ENCODE peak calls at places on chromosomes 13 and 19, in ten cellular contexts. H is Peyer's patch, S is body of pancreas, K is psoas muscle, P is RWPE1, N is nephron progenitor cell, O is left lung, E is cardiac muscle cell, Y is BJ, I is ovary. C is an unnamed sample.

GRCh38 chr13:94252209-94252608 is 227.3 kb downstream of the DCT start:
- DNase-seq in H (no peak), S (no peak), K (no peak), P (no peak), N (no peak), O (no peak), E (no peak), Y (no peak), I (no peak), C (no peak)

GRCh38 chr13:47291116-47291656 is 394.3 kb upstream of the HTR2A start:
- DNase-seq in H (no peak), S (no peak), K (no peak), P (no peak), N (no peak), O (no peak), E (no peak), Y (no peak), I (no peak), C (no peak)

GRCh38 chr19:49338691-49339363 is 3.6 kb downstream of the CD37 start:
- DNase-seq in H (peak), S (peak), K (peak), P (peak), N (peak), O (peak), E (peak), Y (no peak), I (peak), C (peak)

GRCh38 chr13:36919833-36920611 is at the start of gene SMAD9:
- DNase-seq in H (no peak), S (peak), K (peak), P (peak), N (peak), O (peak), E (peak), Y (no peak), I (peak), C (peak)

GRCh38 chr19:49869009-49869483 is 1.7 kb upstream of the PNKP start:
- DNase-seq in H (no peak), S (no peak), K (no peak), P (no peak), N (peak), O (no peak), E (no peak), Y (no peak), I (no peak), C (no peak)

GRCh38 chr19:821228-821975 is at the start of gene PLPPR3:
- DNase-seq in H (no peak), S (no peak), K (no peak), P (no peak), N (peak), O (no peak), E (no peak), Y (no peak), I (peak), C (no peak)

GRCh38 chr13:37667631-37668161 is 69.1 kb upstream of the POSTN start:
- DNase-seq in H (no peak), S (no peak), K (no peak), P (no peak), N (no peak), O (no peak), E (no peak), Y (no peak), I (no peak), C (no peak)

GRCh38 chr13:75256922-75257321 is 225.0 kb downstream of the TBC1D4 start:
- DNase-seq in H (no peak), S (no peak), K (no peak), P (peak), N (no peak), O (no peak), E (no peak), Y (no peak), I (no peak), C (no peak)

GRCh38 chr13:93290503-93290902 is 63.9 kb downstream of the GPC6 start:
- DNase-seq in H (no peak), S (no peak), K (no peak), P (no peak), N (no peak), O (no peak), E (peak), Y (no peak), I (no peak), C (no peak)

GRCh38 chr19:710767-711166 is 2.0 kb downstream of the PALM start:
- DNase-seq in H (no peak), S (no peak), K (no peak), P (no peak), N (no peak), O (no peak), E (no peak), Y (no peak), I (peak), C (no peak)

GRCh38 chr19:10206226-10206873 is 11.6 kb upstream of the DNMT1 start:
- DNase-seq in H (no peak), S (no peak), K (no peak), P (no peak), N (no peak), O (peak), E (peak), Y (no peak), I (no peak), C (no peak)

GRCh38 chr19:1166872-1167573 is 7.0 kb downstream of the SBNO2 start:
- DNase-seq in H (no peak), S (no peak), K (peak), P (no peak), N (no peak), O (peak), E (no peak), Y (no peak), I (peak), C (no peak)

GRCh38 chr13:91154954-91155353 is 192.5 kb upstream of the MIR17HG start:
- DNase-seq in H (no peak), S (no peak), K (no peak), P (no peak), N (no peak), O (no peak), E (no peak), Y (no peak), I (no peak), C (no peak)

GRCh38 chr19:18675779-18676178 is 7.7 kb upstream of the CRTC1 start:
- DNase-seq in H (no peak), S (no peak), K (no peak), P (no peak), N (no peak), O (no peak), E (peak), Y (no peak), I (no peak), C (peak)

GRCh38 chr13:49540552-49540951 is 44.8 kb downstream of the PHF11 start:
- DNase-seq in H (no peak), S (no peak), K (no peak), P (no peak), N (no peak), O (no peak), E (peak), Y (no peak), I (no peak), C (no peak)

GRCh38 chr19:44745386-44745831 is 3.1 kb upstream of the BCL3 start:
- DNase-seq in H (no peak), S (peak), K (peak), P (no peak), N (no peak), O (peak), E (peak), Y (peak), I (peak), C (no peak)

GRCh38 chr19:31314849-31315620 is 34.2 kb downstream of the TSHZ3 start:
- DNase-seq in H (no peak), S (no peak), K (no peak), P (no peak), N (no peak), O (peak), E (no peak), Y (no peak), I (no peak), C (no peak)
- TF ChIP-seq CTCF in H (no peak), S (no peak), K (no peak), P (no peak), N (peak), O (no peak), E (peak), Y (peak), I (no peak), C (no peak)

GRCh38 chr13:30959678-30960077 is 27.2 kb downstream of the TEX26 start:
- DNase-seq in H (no peak), S (no peak), K (no peak), P (no peak), N (no peak), O (no peak), E (no peak), Y (no peak), I (no peak), C (no peak)
- TF ChIP-seq CTCF in H (no peak), S (no peak), K (no peak), P (no peak), N (no peak), O (no peak), E (no peak), Y (no peak), I (no peak), C (no peak)

DNA sequence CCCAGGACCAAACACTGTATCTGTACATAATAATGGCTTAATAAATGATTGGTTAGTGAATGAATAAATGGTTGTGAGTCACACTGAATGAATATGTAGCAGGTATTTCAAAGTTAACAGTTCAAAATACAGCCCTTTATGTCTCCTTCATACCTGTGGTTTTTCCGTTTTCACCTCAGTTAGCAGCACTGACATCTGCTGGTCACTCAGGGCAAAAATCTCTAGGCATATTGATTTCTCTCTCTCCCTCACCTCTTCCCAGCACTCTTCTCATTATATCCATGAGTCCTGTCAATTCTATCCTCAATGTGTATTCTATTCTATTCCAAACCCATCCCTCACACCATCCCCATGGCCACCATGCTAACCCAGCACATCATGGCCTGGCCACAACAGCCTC is 76.2 kb downstream of the PEG3 start:
- DNase-seq in H (no peak), S (no peak), K (no peak), P (no peak), N (no peak), O (no peak), E (no peak), Y (no peak), I (no peak), C (no peak)
- TF ChIP-seq CTCF in H (no peak), S (no peak), K (no peak), P (no peak), N (no peak), O (no peak), E (no peak), Y (no peak), I (no peak), C (no peak)

GRCh38 chr13:43797869-43798268 is 11.1 kb upstream of the ENOX1 start:
- DNase-seq in H (no peak), S (no peak), K (no peak), P (no peak), N (no peak), O (no peak), E (peak), Y (no peak), I (no peak), C (no peak)
- TF ChIP-seq CTCF in H (no peak), S (no peak), K (no peak), P (no peak), N (no peak), O (no peak), E (peak), Y (peak), I (no peak), C (no peak)

GRCh38 chr13:97434417-97435296 is 688 bp downstream of the RAP2A start:
- DNase-seq in H (peak), S (peak), K (peak), P (no peak), N (peak), O (peak), E (peak), Y (no peak), I (peak), C (peak)

GRCh38 chr13:97431365-97431764 is 2.6 kb upstream of the RAP2A start:
- DNase-seq in H (no peak), S (no peak), K (no peak), P (no peak), N (no peak), O (no peak), E (no peak), Y (no peak), I (no peak), C (no peak)

GRCh38 chr13:97432232-97432916 is 1.6 kb upstream of the RAP2A start:
- DNase-seq in H (no peak), S (no peak), K (no peak), P (no peak), N (no peak), O (no peak), E (no peak), Y (no peak), I (no peak), C (no peak)

GRCh38 chr13:97433727-97434416 is at the start of gene RAP2A:
- DNase-seq in H (peak), S (peak), K (peak), P (peak), N (peak), O (peak), E (peak), Y (peak), I (peak), C (peak)

DNA sequence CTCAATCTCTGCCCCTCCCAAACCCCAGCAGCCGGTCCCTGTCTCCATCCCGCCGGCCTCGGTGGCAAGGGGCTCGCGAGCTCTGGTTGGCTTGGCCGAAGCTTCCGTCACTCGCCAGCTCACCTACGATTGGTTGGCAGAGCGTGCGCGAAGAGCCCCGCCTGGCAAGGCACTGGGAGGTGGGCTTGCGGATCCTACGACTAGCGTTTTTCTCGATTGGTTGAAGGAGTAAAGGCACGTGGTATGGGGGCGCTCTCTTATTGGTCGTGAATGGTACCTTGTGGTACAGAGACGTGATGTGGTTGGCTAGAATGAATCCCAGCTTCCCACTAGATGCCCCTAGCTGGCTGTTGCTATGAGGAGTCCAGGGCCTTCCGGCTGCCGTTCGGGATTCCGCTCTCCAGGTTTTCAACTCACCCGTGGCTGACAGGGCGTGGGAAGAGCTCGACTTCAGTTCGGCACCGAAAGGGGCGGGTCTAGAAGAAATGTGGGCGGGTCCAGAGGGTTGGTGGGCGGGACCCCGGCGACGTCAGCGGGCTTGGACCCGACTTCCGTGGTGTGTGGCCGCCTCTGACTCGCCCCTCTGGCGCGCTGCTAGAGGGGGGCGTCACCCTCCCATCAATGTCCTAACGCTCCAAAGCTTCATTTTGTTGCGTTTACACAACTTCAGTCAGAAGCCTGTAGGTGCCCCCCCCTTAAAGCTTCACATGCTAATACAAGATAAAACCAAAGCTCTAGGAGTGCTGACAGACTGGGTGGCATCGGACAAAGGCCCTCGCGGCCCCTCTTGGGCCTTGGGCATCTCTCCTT is 847 bp upstream of the RAP2A start:
- DNase-seq in H (peak), S (peak), K (peak), P (peak), N (peak), O (peak), E (peak), Y (peak), I (peak), C (peak)
- TF ChIP-seq CTCF in H (no peak), S (no peak), K (no peak), P (no peak), N (no peak), O (no peak), E (no peak), Y (no peak), I (no peak), C (no peak)

GRCh38 chr13:82740442-82740841 is 1141.8 kb downstream of the SLITRK1 start:
- DNase-seq in H (no peak), S (no peak), K (no peak), P (no peak), N (no peak), O (no peak), E (no peak), Y (no peak), I (no peak), C (no peak)

DNA sequence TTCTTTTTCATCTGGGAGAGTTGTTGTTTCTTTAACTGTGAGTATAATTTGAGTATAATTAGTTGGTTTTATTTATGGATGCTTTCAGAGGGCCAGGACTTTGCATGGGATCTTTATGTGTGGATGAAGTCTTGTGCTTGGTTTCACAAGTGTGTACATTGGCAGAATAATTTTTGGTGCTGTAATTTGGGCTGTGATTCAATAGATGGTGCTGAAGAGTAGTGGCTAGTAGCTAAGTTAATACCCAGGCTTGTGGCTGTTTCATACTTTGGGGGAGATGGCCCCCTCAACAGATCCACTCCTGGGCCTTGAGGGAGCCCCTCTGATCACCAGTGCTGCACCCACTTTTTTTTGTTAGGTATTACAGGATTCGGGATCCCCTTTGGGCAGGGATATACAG is 1142.4 kb downstream of the SLITRK1 start:
- DNase-seq in H (no peak), S (no peak), K (no peak), P (no peak), N (no peak), O (no peak), E (peak), Y (no peak), I (no peak), C (no peak)
- TF ChIP-seq CTCF in H (no peak), S (no peak), K (no peak), P (no peak), N (no peak), O (no peak), E (peak), Y (peak), I (no peak), C (no peak)

DNA sequence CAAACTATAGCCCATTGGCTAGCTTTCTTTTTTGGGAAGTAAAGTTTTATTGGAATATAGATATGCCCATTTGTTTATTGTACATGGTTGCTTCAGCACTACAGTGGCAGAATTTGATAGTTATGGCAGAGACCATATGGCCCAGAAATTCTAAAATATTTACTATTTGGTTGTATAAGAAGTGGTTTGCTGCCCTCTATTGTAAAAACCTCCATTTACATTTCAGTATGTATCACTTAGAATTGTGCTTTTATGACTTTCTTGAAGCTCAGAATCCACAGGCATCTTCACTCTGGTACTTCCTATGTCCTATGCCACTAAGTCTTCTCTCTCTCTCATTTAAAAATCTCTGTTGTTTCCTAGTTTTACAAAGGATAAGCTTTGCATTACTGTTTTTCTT is 37.7 kb downstream of the DLEU7 start:
- DNase-seq in H (no peak), S (no peak), K (no peak), P (no peak), N (no peak), O (no peak), E (peak), Y (no peak), I (no peak), C (no peak)
- TF ChIP-seq CTCF in H (no peak), S (no peak), K (no peak), P (no peak), N (no peak), O (no peak), E (peak), Y (no peak), I (no peak), C (peak)

GRCh38 chr19:11450570-11451326 is 15.3 kb downstream of the PRKCSH start:
- DNase-seq in H (no peak), S (no peak), K (no peak), P (no peak), N (no peak), O (no peak), E (no peak), Y (no peak), I (no peak), C (no peak)

GRCh38 chr19:11452814-11453335 is 17.4 kb downstream of the PRKCSH start:
- DNase-seq in H (no peak), S (no peak), K (no peak), P (no peak), N (no peak), O (no peak), E (no peak), Y (no peak), I (no peak), C (no peak)

GRCh38 chr19:11453468-11454341 is 18.3 kb downstream of the PRKCSH start:
- DNase-seq in H (no peak), S (no peak), K (no peak), P (no peak), N (no peak), O (no peak), E (no peak), Y (no peak), I (no peak), C (peak)

GRCh38 chr19:11451327-11451941 is 16.0 kb downstream of the PRKCSH start:
- DNase-seq in H (no peak), S (no peak), K (no peak), P (no peak), N (no peak), O (no peak), E (no peak), Y (no peak), I (no peak), C (no peak)

DNA sequence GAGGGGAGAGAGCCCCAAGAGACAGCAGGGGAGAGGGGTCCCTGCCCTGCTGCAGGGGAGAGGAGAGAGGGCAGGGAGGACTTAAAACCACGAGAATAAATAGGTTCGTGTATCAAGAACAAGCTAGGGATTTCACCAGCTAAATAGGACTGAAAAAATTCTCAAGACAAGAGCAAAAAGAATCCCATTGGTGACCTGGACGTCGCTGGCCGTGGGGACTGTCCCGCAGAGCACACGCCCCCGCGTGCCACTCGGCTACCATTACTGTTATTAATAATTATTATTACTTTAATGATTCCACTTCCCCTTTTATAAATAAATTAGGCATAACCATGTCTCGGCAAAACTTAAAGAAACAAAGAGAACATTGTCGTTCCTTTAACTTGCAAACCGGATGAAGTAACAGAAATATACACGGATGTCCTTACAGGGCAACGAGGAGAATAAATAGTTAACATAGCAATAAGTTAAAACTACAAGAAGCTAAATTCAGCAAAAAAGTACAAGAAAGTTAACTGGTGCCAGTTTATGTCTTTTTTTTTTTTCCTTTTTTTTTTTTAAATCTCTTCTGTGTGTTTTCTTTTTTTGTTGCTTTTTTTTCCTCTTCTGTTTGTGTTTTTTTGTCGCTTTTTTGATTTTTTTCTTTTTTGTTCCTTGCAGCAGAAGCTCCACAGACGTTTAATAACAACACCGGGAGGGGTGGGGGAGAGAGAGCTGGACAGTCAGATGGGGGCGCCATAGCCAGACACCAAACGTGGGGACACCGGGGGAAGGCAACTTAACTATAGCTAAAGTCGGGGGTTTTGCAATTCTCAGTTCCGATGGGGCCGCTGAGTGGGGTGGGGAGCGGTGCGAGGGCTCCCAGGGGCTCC is 16.7 kb downstream of the PRKCSH start:
- DNase-seq in H (no peak), S (no peak), K (no peak), P (no peak), N (no peak), O (no peak), E (peak), Y (no peak), I (no peak), C (peak)
- TF ChIP-seq CTCF in H (no peak), S (no peak), K (no peak), P (no peak), N (no peak), O (no peak), E (peak), Y (peak), I (no peak), C (no peak)

C was measured in activated CD8-positive, alpha-beta T cell treated with anti-CD3 and anti-CD28 coated beads for 36 hours.